ENCODE peak calls at places on chromosomes 3 and 15, in four cellular contexts. One of them, this sample, is unnamed.

GRCh38 chr3:111735912-111736311 is 123.2 kb upstream of the PHLDB2 start:
- DNase-seq in IMR-90: no peak
- DNase-seq in HFF-Myc: no peak
- DNase-seq in CD4-positive, alpha-beta memory T cell: no peak
- DNase-seq in this sample: no peak

GRCh38 chr3:123831420-123831819 is 52.7 kb downstream of the MYLK start:
- DNase-seq in CD4-positive, alpha-beta memory T cell: no peak
- DNase-seq in HFF-Myc: no peak
- DNase-seq in IMR-90: no peak
- DNase-seq in this sample: no peak

GRCh38 chr3:138945646-138946553 is 1.0 kb downstream of the FOXL2 start:
- DNase-seq in CD4-positive, alpha-beta memory T cell: no peak
- DNase-seq in HFF-Myc: no peak
- DNase-seq in IMR-90: peak; percentile 23
- DNase-seq in this sample: no peak

GRCh38 chr15:75861750-75862402 is 18.6 kb downstream of the UBE2Q2 start:
- DNase-seq in CD4-positive, alpha-beta memory T cell: no peak
- DNase-seq in HFF-Myc: no peak
- DNase-seq in IMR-90: peak; percentile 14
- DNase-seq in this sample: no peak

GRCh38 chr15:28959326-28959725 is 73.6 kb downstream of the APBA2 start:
- DNase-seq in IMR-90: no peak
- DNase-seq in HFF-Myc: no peak
- DNase-seq in CD4-positive, alpha-beta memory T cell: no peak
- DNase-seq in this sample: no peak

GRCh38 chr3:149198611-149199010 is 23.0 kb downstream of the CP start:
- DNase-seq in HFF-Myc: peak; percentile 32
- DNase-seq in CD4-positive, alpha-beta memory T cell: no peak
- DNase-seq in IMR-90: peak; percentile 63
- DNase-seq in this sample: no peak

GRCh38 chr3:188362405-188362831 is 208.5 kb downstream of the LPP start:
- DNase-seq in CD4-positive, alpha-beta memory T cell: peak; percentile 18
- DNase-seq in IMR-90: peak; percentile 69
- DNase-seq in HFF-Myc: peak; percentile 66
- DNase-seq in this sample: no peak

GRCh38 chr15:41798607-41799487 is 24.6 kb downstream of the MAPKBP1 start:
- DNase-seq in HFF-Myc: no peak
- DNase-seq in CD4-positive, alpha-beta memory T cell: no peak
- DNase-seq in IMR-90: no peak
- DNase-seq in this sample: no peak

GRCh38 chr15:68298882-68299381 is 21.4 kb downstream of the FEM1B start:
- DNase-seq in IMR-90: no peak
- DNase-seq in CD4-positive, alpha-beta memory T cell: no peak
- DNase-seq in HFF-Myc: no peak
- DNase-seq in this sample: peak; percentile 82

GRCh38 chr3:15331606-15332404 is 581 bp downstream of the SH3BP5 start:
- DNase-seq in CD4-positive, alpha-beta memory T cell: peak; percentile 57
- DNase-seq in HFF-Myc: no peak
- DNase-seq in IMR-90: peak; percentile 27
- DNase-seq in this sample: no peak

GRCh38 chr3:15329058-15330005 is 3.1 kb downstream of the SH3BP5 start:
- DNase-seq in IMR-90: no peak
- DNase-seq in HFF-Myc: peak; percentile 65
- DNase-seq in CD4-positive, alpha-beta memory T cell: no peak
- DNase-seq in this sample: no peak

GRCh38 chr3:15327941-15328340 is 4.4 kb downstream of the SH3BP5 start:
- DNase-seq in HFF-Myc: no peak
- DNase-seq in CD4-positive, alpha-beta memory T cell: peak; percentile 67
- DNase-seq in IMR-90: peak; percentile 43
- DNase-seq in this sample: no peak

GRCh38 chr3:15331072-15331605 is 1.2 kb downstream of the SH3BP5 start:
- DNase-seq in HFF-Myc: no peak
- DNase-seq in IMR-90: no peak
- DNase-seq in CD4-positive, alpha-beta memory T cell: no peak
- DNase-seq in this sample: no peak

DNA sequence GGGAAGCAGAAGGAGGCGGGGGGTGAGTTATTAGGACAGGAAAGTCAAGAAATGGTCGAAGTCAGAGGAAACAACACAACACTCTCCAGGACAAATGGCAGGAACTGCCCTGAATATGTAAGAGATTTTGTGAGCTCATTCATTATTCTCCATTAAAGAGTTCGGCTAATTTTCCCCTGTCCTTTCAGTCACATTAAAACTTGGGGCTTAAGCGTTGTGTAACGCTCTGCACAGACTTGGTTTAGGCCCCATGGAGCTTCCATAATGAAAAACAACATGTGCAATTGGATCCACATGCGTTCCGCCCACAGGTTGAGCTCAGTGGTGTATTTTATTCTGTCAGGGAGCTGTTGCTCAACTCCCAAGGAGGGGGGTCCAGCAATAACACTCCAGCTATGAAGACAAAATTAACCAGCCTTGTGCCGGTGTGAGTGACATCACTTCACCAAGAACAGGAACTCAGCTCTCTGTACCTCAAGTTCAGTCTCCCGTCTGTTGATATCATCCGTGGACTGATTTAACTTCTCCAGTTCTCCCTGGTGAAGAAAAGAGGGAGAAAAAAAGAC is 2.3 kb downstream of the SH3BP5 start:
- DNase-seq in CD4-positive, alpha-beta memory T cell: no peak
- DNase-seq in IMR-90: peak; percentile 75
- DNase-seq in HFF-Myc: peak; percentile 77
- DNase-seq in this sample: no peak
- H3K4me3 ChIP-seq in CD4-positive, alpha-beta memory T cell: no peak overlapping the region
- H3K4me3 ChIP-seq in IMR-90: no peak overlapping the region
- H3K4me3 ChIP-seq in HFF-Myc: peak overlapping the region; percentile 67
- H3K4me3 ChIP-seq in this sample: peak overlapping the region; percentile 94

GRCh38 chr3:11569156-11569741 is 74.5 kb downstream of the VGLL4 start:
- DNase-seq in HFF-Myc: no peak
- DNase-seq in IMR-90: no peak
- DNase-seq in CD4-positive, alpha-beta memory T cell: no peak
- DNase-seq in this sample: no peak
- H3K4me3 ChIP-seq in HFF-Myc: peak overlapping the region; percentile 25
- H3K4me3 ChIP-seq in IMR-90: no peak overlapping the region
- H3K4me3 ChIP-seq in CD4-positive, alpha-beta memory T cell: no peak overlapping the region
- H3K4me3 ChIP-seq in this sample: no peak overlapping the region

GRCh38 chr3:129592362-129593150 is 13.9 kb downstream of the PLXND1 start:
- DNase-seq in HFF-Myc: no peak
- DNase-seq in CD4-positive, alpha-beta memory T cell: no peak
- DNase-seq in IMR-90: no peak
- DNase-seq in this sample: no peak
- H3K4me3 ChIP-seq in HFF-Myc: no peak overlapping the region
- H3K4me3 ChIP-seq in CD4-positive, alpha-beta memory T cell: no peak overlapping the region
- H3K4me3 ChIP-seq in IMR-90: no peak overlapping the region
- H3K4me3 ChIP-seq in this sample: no peak overlapping the region

GRCh38 chr15:90987561-90988141 is 6.7 kb downstream of the PRC1 start:
- DNase-seq in CD4-positive, alpha-beta memory T cell: no peak
- DNase-seq in HFF-Myc: no peak
- DNase-seq in IMR-90: no peak
- DNase-seq in this sample: no peak

GRCh38 chr15:90986790-90987507 is 7.4 kb downstream of the PRC1 start:
- DNase-seq in HFF-Myc: no peak
- DNase-seq in IMR-90: no peak
- DNase-seq in CD4-positive, alpha-beta memory T cell: no peak
- DNase-seq in this sample: no peak

GRCh38 chr15:90990446-90990845 is 3.9 kb downstream of the PRC1 start:
- DNase-seq in CD4-positive, alpha-beta memory T cell: no peak
- DNase-seq in HFF-Myc: no peak
- DNase-seq in IMR-90: no peak
- DNase-seq in this sample: no peak

GRCh38 chr15:90989040-90989768 is 5.1 kb downstream of the PRC1 start:
- DNase-seq in CD4-positive, alpha-beta memory T cell: no peak
- DNase-seq in HFF-Myc: no peak
- DNase-seq in IMR-90: no peak
- DNase-seq in this sample: no peak

DNA sequence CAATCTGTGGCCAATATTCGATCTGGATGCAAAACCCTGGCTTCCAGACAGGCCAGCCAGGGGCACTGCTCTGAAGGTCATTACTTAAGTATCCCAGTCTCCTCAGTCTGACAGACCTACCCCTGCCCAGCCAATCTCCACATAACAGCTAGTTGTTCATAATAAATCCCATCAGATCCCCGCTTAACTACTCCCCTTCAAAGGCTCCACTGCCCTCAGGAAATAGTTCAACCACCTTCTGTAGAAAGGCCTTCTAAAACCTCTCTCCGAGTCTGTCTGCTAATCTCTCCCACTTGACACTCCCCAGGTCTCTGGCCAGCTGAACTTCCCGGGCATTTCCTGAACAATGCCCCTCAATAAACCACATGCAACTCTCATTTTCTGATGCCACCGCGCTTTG is 6.1 kb downstream of the PRC1 start:
- DNase-seq in IMR-90: no peak
- DNase-seq in HFF-Myc: no peak
- DNase-seq in CD4-positive, alpha-beta memory T cell: no peak
- DNase-seq in this sample: no peak
- H3K4me3 ChIP-seq in IMR-90: no peak overlapping the region
- H3K4me3 ChIP-seq in HFF-Myc: no peak overlapping the region
- H3K4me3 ChIP-seq in CD4-positive, alpha-beta memory T cell: no peak overlapping the region
- H3K4me3 ChIP-seq in this sample: peak overlapping the region; percentile 47

DNA sequence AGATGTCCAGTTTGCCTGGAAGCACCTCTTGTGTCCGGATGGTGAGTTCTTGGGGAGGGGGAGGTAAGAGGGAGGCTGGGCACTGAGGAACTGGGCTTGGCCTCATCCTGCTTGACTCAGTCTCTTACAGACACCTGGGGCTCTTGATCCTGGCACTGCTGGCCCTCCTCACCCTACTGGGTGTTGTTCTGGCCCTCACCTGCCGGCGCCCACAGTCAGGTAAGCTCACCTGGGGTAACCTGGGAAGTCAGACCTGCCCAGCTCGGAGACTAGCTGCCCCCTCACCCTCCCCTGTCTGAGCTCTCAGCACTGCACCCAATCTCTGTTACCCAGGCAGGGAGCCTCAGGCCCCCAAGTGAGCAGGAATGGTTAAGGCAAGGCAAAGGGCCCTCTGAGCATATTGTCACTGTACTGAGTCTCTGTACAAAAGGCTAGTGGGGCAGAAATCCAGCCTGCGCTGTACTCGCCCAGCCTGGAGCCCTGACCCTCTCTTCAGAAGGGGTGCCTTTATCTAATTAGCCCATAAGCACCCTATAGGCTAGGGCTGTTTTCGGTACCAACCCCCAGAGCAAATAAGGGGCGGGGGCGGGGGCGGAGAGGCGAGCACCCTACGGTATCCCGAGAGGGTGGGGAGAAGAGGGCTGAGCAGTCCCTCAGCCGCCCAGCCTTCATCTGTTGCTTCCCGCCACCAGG is 2.2 kb upstream of the IL17RC start:
- DNase-seq in CD4-positive, alpha-beta memory T cell: no peak
- DNase-seq in IMR-90: no peak
- DNase-seq in HFF-Myc: no peak
- DNase-seq in this sample: no peak
- H3K4me3 ChIP-seq in CD4-positive, alpha-beta memory T cell: no peak overlapping the region
- H3K4me3 ChIP-seq in IMR-90: no peak overlapping the region
- H3K4me3 ChIP-seq in HFF-Myc: peak overlapping the region; percentile 56
- H3K4me3 ChIP-seq in this sample: peak overlapping the region; percentile 45